ENCODE peak calls at places on chromosomes 4 and X, in ten cellular contexts. H is IMR-90, D is foreskin fibroblast, N is heart right ventricle, V is mucosa of descending colon, R is sigmoid colon, F is fibroblast of lung, P is K562, S is A549, A is GM12865. B is an unnamed sample.

GRCh38 chr4:99117876-99118693 is 26.0 kb downstream of the ADH4 start:
- DNase-seq in S (no peak), F (no peak), A (peak), V (no peak), N (no peak), P (no peak), H (peak), R (no peak), D (no peak), B (peak)

GRCh38 chr4:118322831-118323502 is 29.8 kb downstream of the PRSS12 start:
- DNase-seq in V (no peak), R (no peak), D (no peak), S (no peak), P (no peak), H (no peak), F (no peak), N (no peak), A (no peak), B (no peak)

GRCh38 chr4:70603856-70604255 is 11.8 kb downstream of the AMBN start:
- DNase-seq in P (no peak), A (no peak), N (no peak), F (no peak), S (no peak), R (no peak), V (no peak), D (peak), H (peak), B (peak)

GRCh38 chr4:134471569-134471968 is 270.0 kb upstream of the PABPC4L start:
- DNase-seq in D (no peak), F (no peak), V (no peak), S (no peak), A (no peak), R (no peak), H (no peak), N (no peak), P (no peak), B (peak)

GRCh38 chrX:112641449-112641848 is 38.3 kb downstream of the LHFPL1 start:
- DNase-seq in V (no peak), F (no peak), P (no peak), S (no peak), D (no peak), N (no peak), A (peak), H (no peak), R (no peak), B (no peak)

GRCh38 chrX:128616933-128617332 is 564.7 kb upstream of the ACTRT1 start:
- DNase-seq in S (no peak), N (no peak), D (no peak), F (no peak), H (no peak), V (no peak), A (no peak), R (no peak), P (no peak), B (no peak)

GRCh38 chr4:15343000-15343399 is 84.8 kb upstream of the C1QTNF7 start:
- DNase-seq in P (no peak), H (no peak), R (no peak), A (no peak), V (no peak), F (no peak), D (no peak), N (no peak), S (no peak), B (no peak)

GRCh38 chr4:186772936-186773335 is 49.3 kb upstream of the FAT1 start:
- DNase-seq in R (no peak), F (peak), S (no peak), D (no peak), A (no peak), H (peak), N (no peak), P (no peak), V (no peak), B (peak)

GRCh38 chr4:148205481-148205880 is 236.7 kb downstream of the NR3C2 start:
- DNase-seq in V (no peak), R (no peak), N (no peak), F (no peak), A (no peak), P (no peak), H (no peak), D (no peak), S (no peak), B (no peak)
- TF ChIP-seq CTCF in V (no peak), R (no peak), N (no peak), F (no peak), A (no peak), P (no peak), H (no peak), D (no peak), S (no peak), B (no peak)

GRCh38 chrX:129786210-129786651 is 6.5 kb downstream of the SASH3 start:
- DNase-seq in S (no peak), A (peak), P (peak), V (no peak), D (no peak), R (no peak), H (no peak), N (no peak), F (no peak), B (no peak)
- H3K4me3 ChIP-seq in S (no peak), A (peak), P (no peak), V (no peak), D (no peak), R (no peak), H (no peak), N (no peak), F (no peak), B (no peak)

GRCh38 chrX:153782324-153782723 is 1.5 kb downstream of the SRPK3 start:
- DNase-seq in S (no peak), H (no peak), V (no peak), N (no peak), A (no peak), R (no peak), F (no peak), D (no peak), P (no peak), B (no peak)
- TF ChIP-seq CTCF in S (no peak), H (no peak), V (no peak), N (no peak), A (no peak), R (no peak), F (no peak), D (no peak), P (peak), B (no peak)

GRCh38 chr4:185654311-185654710 is 119.0 kb upstream of the PDLIM3 start:
- DNase-seq in P (no peak), F (no peak), A (no peak), N (no peak), S (no peak), R (no peak), D (no peak), H (no peak), V (no peak), B (no peak)

GRCh38 chr4:185657191-185657590 is 121.9 kb upstream of the PDLIM3 start:
- DNase-seq in N (no peak), V (no peak), S (no peak), H (no peak), R (peak), D (no peak), F (peak), P (no peak), A (no peak), B (peak)

GRCh38 chr4:185654965-185655554 is 119.8 kb upstream of the PDLIM3 start:
- DNase-seq in N (no peak), F (no peak), H (no peak), D (no peak), R (no peak), A (no peak), V (no peak), S (no peak), P (no peak), B (no peak)

GRCh38 chr4:185657699-185658098 is 122.4 kb upstream of the PDLIM3 start:
- DNase-seq in P (no peak), N (no peak), V (no peak), H (no peak), R (no peak), A (no peak), D (no peak), F (peak), S (no peak), B (no peak)

GRCh38 chr4:185656467-185656890 is 121.2 kb upstream of the PDLIM3 start:
- DNase-seq in V (no peak), A (no peak), F (peak), P (no peak), H (peak), D (no peak), S (no peak), R (peak), N (peak), B (peak)
- H3K4me3 ChIP-seq in V (no peak), A (no peak), F (no peak), P (no peak), H (no peak), D (no peak), S (no peak), R (peak), N (peak), B (peak)

DNA sequence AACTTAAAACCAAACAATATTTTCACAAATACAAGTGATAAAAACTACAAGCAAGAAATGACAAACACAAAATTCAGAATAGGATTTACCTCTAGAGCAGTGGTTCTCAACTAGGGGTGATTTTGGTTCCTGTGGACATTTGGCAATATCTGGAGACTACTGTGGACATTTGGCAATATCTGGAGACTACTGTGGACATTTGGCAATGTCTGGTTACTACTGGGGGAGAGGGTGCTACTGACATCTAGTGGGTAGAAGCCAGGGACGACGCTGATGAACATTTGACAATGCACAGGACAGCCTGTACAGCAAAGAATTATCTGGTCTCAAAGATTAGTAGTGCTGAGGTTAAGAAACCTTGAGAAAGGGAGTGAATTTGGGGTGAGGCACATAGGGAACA is 169.8 kb downstream of the CLCN4 start:
- DNase-seq in R (no peak), H (peak), A (peak), P (no peak), N (peak), V (peak), D (peak), S (peak), F (no peak), B (peak)
- TF ChIP-seq CTCF in R (no peak), H (peak), A (no peak), P (peak), N (no peak), V (no peak), D (peak), S (peak), F (peak), B (peak)